ENCODE peak calls at places on chromosomes 2 and 18, in ten cellular contexts. One of them, this sample, is unnamed.
A peak's percentile ranks its signal among the peaks of the same experiment; 100 is the strongest.

GRCh38 chr2:166891727-166892126 is 3.4 kb downstream of the XIRP2 start:
- DNase-seq in fibroblast of lung: peak; percentile 4
- DNase-seq in IMR-90: no peak
- DNase-seq in PC-3: no peak
- DNase-seq in coronary artery: no peak
- DNase-seq in fibroblast of mammary gland: no peak
- DNase-seq in astrocyte of the spinal cord: no peak
- DNase-seq in AG04450: no peak
- DNase-seq in GM12878: no peak
- DNase-seq in astrocyte of the cerebellum: no peak
- DNase-seq in this sample: no peak

GRCh38 chr2:36413218-36413617 is 57.6 kb downstream of the CRIM1 start:
- DNase-seq in fibroblast of lung: peak; percentile 46
- DNase-seq in IMR-90: peak; percentile 47
- DNase-seq in PC-3: no peak
- DNase-seq in coronary artery: no peak
- DNase-seq in fibroblast of mammary gland: no peak
- DNase-seq in astrocyte of the spinal cord: peak; percentile 73
- DNase-seq in AG04450: no peak
- DNase-seq in GM12878: no peak
- DNase-seq in astrocyte of the cerebellum: no peak
- DNase-seq in this sample: no peak

GRCh38 chr18:75408554-75409506 is 18.7 kb downstream of the SMIM21 start:
- DNase-seq in fibroblast of lung: peak; percentile 99
- DNase-seq in IMR-90: peak; percentile 100
- DNase-seq in PC-3: peak; percentile 99
- DNase-seq in coronary artery: no peak
- DNase-seq in fibroblast of mammary gland: peak; percentile 100
- DNase-seq in astrocyte of the spinal cord: peak; percentile 98
- DNase-seq in AG04450: peak; percentile 88
- DNase-seq in GM12878: no peak
- DNase-seq in astrocyte of the cerebellum: peak; percentile 93
- DNase-seq in this sample: peak; percentile 96

GRCh38 chr2:76985387-76986136 is 536.6 kb downstream of the LRRTM4 start:
- DNase-seq in fibroblast of lung: no peak
- DNase-seq in IMR-90: no peak
- DNase-seq in PC-3: no peak
- DNase-seq in coronary artery: no peak
- DNase-seq in fibroblast of mammary gland: no peak
- DNase-seq in astrocyte of the spinal cord: no peak
- DNase-seq in AG04450: no peak
- DNase-seq in GM12878: no peak
- DNase-seq in astrocyte of the cerebellum: no peak
- DNase-seq in this sample: no peak

GRCh38 chr2:100247256-100248043 is 74.9 kb downstream of the LONRF2 start:
- DNase-seq in fibroblast of lung: no peak
- DNase-seq in IMR-90: no peak
- DNase-seq in PC-3: no peak
- DNase-seq in coronary artery: peak; percentile 60
- DNase-seq in fibroblast of mammary gland: no peak
- DNase-seq in astrocyte of the spinal cord: no peak
- DNase-seq in AG04450: no peak
- DNase-seq in GM12878: peak; percentile 51
- DNase-seq in astrocyte of the cerebellum: no peak
- DNase-seq in this sample: no peak

GRCh38 chr2:43854671-43855070 is 15.9 kb downstream of the ABCG8 start:
- DNase-seq in fibroblast of lung: no peak
- DNase-seq in IMR-90: no peak
- DNase-seq in PC-3: no peak
- DNase-seq in coronary artery: no peak
- DNase-seq in fibroblast of mammary gland: no peak
- DNase-seq in astrocyte of the spinal cord: no peak
- DNase-seq in AG04450: no peak
- DNase-seq in GM12878: no peak
- DNase-seq in astrocyte of the cerebellum: no peak
- DNase-seq in this sample: no peak

GRCh38 chr2:201260302-201260800 is at the start of gene CASP8:
- DNase-seq in fibroblast of lung: peak; percentile 44
- DNase-seq in IMR-90: peak; percentile 53
- DNase-seq in PC-3: peak; percentile 35
- DNase-seq in coronary artery: no peak
- DNase-seq in fibroblast of mammary gland: peak; percentile 80
- DNase-seq in astrocyte of the spinal cord: no peak
- DNase-seq in AG04450: no peak
- DNase-seq in GM12878: no peak
- DNase-seq in astrocyte of the cerebellum: no peak
- DNase-seq in this sample: no peak

GRCh38 chr2:116747103-116747502 is 1067.4 kb upstream of the DDX18 start:
- DNase-seq in fibroblast of lung: no peak
- DNase-seq in IMR-90: no peak
- DNase-seq in PC-3: peak; percentile 43
- DNase-seq in coronary artery: no peak
- DNase-seq in fibroblast of mammary gland: no peak
- DNase-seq in astrocyte of the spinal cord: no peak
- DNase-seq in AG04450: no peak
- DNase-seq in GM12878: no peak
- DNase-seq in astrocyte of the cerebellum: no peak
- DNase-seq in this sample: no peak

DNA sequence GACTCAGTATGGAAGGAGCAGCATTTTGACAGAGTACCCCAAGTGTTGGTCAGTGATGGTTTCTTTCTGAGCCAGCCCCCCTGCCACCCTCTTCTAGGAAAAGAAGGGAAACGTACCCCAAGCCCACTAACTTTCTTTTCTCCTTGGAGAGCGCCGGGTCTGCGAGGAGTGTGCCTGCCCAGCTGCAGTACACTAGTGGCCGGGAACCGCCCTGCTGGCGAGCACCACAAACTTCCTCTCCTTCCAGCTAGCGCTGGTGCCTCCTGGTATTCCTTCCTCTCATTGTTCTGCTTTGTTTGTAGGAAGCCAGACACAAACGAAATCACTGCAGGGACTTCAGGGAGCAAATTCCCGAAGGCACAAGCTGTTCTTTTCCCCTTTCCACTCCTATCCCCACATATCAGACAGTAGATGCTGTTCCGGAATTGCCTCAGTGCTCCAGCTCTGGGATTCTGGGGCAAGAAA is 1.8 kb downstream of the CCDC85A start:
- DNase-seq in fibroblast of lung: peak; percentile 59
- DNase-seq in IMR-90: no peak
- DNase-seq in PC-3: peak; percentile 56
- DNase-seq in coronary artery: no peak
- DNase-seq in fibroblast of mammary gland: no peak
- DNase-seq in astrocyte of the spinal cord: peak; percentile 14
- DNase-seq in AG04450: no peak
- DNase-seq in GM12878: no peak
- DNase-seq in astrocyte of the cerebellum: no peak
- DNase-seq in this sample: no peak
- H3K4me3 ChIP-seq in fibroblast of lung: peak overlapping the region; percentile 16
- H3K4me3 ChIP-seq in IMR-90: no peak overlapping the region
- H3K4me3 ChIP-seq in PC-3: peak overlapping the region; percentile 76
- H3K4me3 ChIP-seq in coronary artery: peak overlapping the region; percentile 79
- H3K4me3 ChIP-seq in fibroblast of mammary gland: peak overlapping the region; percentile 50
- H3K4me3 ChIP-seq in astrocyte of the spinal cord: peak overlapping the region; percentile 37
- H3K4me3 ChIP-seq in AG04450: no peak overlapping the region
- H3K4me3 ChIP-seq in GM12878: no peak overlapping the region
- H3K4me3 ChIP-seq in astrocyte of the cerebellum: peak overlapping the region; percentile 54
- H3K4me3 ChIP-seq in this sample: peak overlapping the region; percentile 54

DNA sequence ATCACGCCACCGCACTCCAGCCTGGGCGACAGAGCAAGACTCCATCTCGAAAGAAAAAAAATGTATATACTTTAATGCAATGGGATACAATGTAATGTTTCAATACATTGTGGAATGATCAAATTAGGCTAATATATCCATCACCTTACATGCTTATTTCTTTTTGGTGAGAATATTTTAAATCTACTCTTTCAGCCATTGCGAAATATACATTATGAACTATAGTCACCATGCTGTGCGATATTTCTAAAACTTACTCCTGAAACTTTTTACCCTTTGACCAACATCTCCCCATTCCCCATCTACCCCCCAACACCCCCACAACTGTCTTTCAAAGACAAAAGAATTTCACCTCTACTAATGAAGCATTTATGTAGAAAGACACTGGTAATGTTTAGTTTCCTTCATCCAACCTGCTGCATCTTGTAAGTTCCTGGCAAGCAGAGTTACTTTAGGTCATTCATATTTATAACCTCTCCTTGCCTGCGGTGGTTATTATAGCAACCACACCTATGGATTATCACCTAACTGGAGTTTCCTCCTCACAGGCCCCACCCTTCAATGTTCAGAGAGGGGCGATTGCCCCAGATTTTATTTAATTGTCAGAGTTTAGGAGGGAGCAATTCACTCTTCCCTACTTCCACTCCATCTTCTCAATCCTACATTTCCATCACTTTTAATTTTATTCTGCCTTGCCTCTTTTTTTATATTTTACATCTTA is 1.2 kb upstream of the ME2 start:
- DNase-seq in fibroblast of lung: no peak
- DNase-seq in IMR-90: no peak
- DNase-seq in PC-3: no peak
- DNase-seq in coronary artery: no peak
- DNase-seq in fibroblast of mammary gland: no peak
- DNase-seq in astrocyte of the spinal cord: no peak
- DNase-seq in AG04450: no peak
- DNase-seq in GM12878: no peak
- DNase-seq in astrocyte of the cerebellum: no peak
- DNase-seq in this sample: no peak
- H3K4me3 ChIP-seq in fibroblast of lung: peak overlapping the region; percentile 82
- H3K4me3 ChIP-seq in IMR-90: peak overlapping the region; percentile 86
- H3K4me3 ChIP-seq in PC-3: peak overlapping the region; percentile 75
- H3K4me3 ChIP-seq in coronary artery: peak overlapping the region; percentile 86
- H3K4me3 ChIP-seq in fibroblast of mammary gland: peak overlapping the region; percentile 88
- H3K4me3 ChIP-seq in astrocyte of the spinal cord: peak overlapping the region; percentile 94
- H3K4me3 ChIP-seq in AG04450: peak overlapping the region; percentile 93
- H3K4me3 ChIP-seq in GM12878: peak overlapping the region; percentile 79
- H3K4me3 ChIP-seq in astrocyte of the cerebellum: peak overlapping the region; percentile 76
- H3K4me3 ChIP-seq in this sample: peak overlapping the region; percentile 72

DNA sequence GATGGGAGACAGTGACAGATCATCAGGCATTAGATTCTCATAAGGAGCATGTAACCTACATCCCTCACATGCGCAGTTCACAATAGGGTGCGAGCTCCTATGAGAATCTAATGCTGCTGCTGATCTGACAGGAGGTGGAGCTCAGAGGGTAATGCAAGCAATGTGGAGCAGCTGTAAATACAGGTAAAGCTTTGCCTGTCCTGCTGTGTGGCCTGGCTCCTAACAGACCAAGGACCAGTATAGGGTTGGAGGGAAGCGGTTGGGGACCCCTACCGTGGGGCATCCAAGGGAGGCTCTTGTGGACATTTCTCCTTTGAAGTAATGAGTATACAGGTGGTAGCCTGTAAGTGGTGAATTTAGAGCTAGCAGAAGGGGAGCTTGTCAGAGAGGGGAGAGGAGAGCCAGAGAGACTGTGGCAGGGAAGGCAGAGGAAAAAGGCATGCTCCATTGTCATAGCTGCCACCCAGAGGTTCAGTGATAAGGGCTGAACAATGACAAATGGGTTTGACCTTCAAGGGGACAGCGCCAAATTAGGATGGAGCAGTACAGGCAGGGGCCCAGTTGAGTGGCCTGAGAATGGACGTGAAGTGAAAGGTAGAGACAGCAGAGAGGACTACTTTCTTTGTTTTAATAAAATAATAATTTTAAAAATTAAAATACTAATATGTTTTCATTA is 15.2 kb upstream of the TMBIM1 start:
- DNase-seq in fibroblast of lung: no peak
- DNase-seq in IMR-90: no peak
- DNase-seq in PC-3: no peak
- DNase-seq in coronary artery: no peak
- DNase-seq in fibroblast of mammary gland: no peak
- DNase-seq in astrocyte of the spinal cord: no peak
- DNase-seq in AG04450: no peak
- DNase-seq in GM12878: no peak
- DNase-seq in astrocyte of the cerebellum: no peak
- DNase-seq in this sample: no peak
- H3K4me3 ChIP-seq in fibroblast of lung: no peak overlapping the region
- H3K4me3 ChIP-seq in IMR-90: no peak overlapping the region
- H3K4me3 ChIP-seq in PC-3: no peak overlapping the region
- H3K4me3 ChIP-seq in coronary artery: no peak overlapping the region
- H3K4me3 ChIP-seq in fibroblast of mammary gland: no peak overlapping the region
- H3K4me3 ChIP-seq in astrocyte of the spinal cord: no peak overlapping the region
- H3K4me3 ChIP-seq in AG04450: no peak overlapping the region
- H3K4me3 ChIP-seq in GM12878: no peak overlapping the region
- H3K4me3 ChIP-seq in astrocyte of the cerebellum: no peak overlapping the region
- H3K4me3 ChIP-seq in this sample: no peak overlapping the region

GRCh38 chr2:8379134-8379533 is 302.7 kb upstream of the ID2 start:
- DNase-seq in fibroblast of lung: no peak
- DNase-seq in IMR-90: no peak
- DNase-seq in PC-3: no peak
- DNase-seq in coronary artery: no peak
- DNase-seq in fibroblast of mammary gland: no peak
- DNase-seq in astrocyte of the spinal cord: no peak
- DNase-seq in AG04450: no peak
- DNase-seq in GM12878: no peak
- DNase-seq in astrocyte of the cerebellum: no peak
- DNase-seq in this sample: no peak

GRCh38 chr2:8380026-8380425 is 301.8 kb upstream of the ID2 start:
- DNase-seq in fibroblast of lung: no peak
- DNase-seq in IMR-90: no peak
- DNase-seq in PC-3: no peak
- DNase-seq in coronary artery: no peak
- DNase-seq in fibroblast of mammary gland: no peak
- DNase-seq in astrocyte of the spinal cord: no peak
- DNase-seq in AG04450: no peak
- DNase-seq in GM12878: no peak
- DNase-seq in astrocyte of the cerebellum: no peak
- DNase-seq in this sample: no peak

GRCh38 chr2:8378016-8378810 is 303.6 kb upstream of the ID2 start:
- DNase-seq in fibroblast of lung: no peak
- DNase-seq in IMR-90: no peak
- DNase-seq in PC-3: no peak
- DNase-seq in coronary artery: no peak
- DNase-seq in fibroblast of mammary gland: no peak
- DNase-seq in astrocyte of the spinal cord: no peak
- DNase-seq in AG04450: no peak
- DNase-seq in GM12878: peak; percentile 63
- DNase-seq in astrocyte of the cerebellum: no peak
- DNase-seq in this sample: no peak

GRCh38 chr2:8382485-8382884 is 299.4 kb upstream of the ID2 start:
- DNase-seq in fibroblast of lung: no peak
- DNase-seq in IMR-90: no peak
- DNase-seq in PC-3: no peak
- DNase-seq in coronary artery: no peak
- DNase-seq in fibroblast of mammary gland: no peak
- DNase-seq in astrocyte of the spinal cord: no peak
- DNase-seq in AG04450: no peak
- DNase-seq in GM12878: no peak
- DNase-seq in astrocyte of the cerebellum: no peak
- DNase-seq in this sample: no peak

DNA sequence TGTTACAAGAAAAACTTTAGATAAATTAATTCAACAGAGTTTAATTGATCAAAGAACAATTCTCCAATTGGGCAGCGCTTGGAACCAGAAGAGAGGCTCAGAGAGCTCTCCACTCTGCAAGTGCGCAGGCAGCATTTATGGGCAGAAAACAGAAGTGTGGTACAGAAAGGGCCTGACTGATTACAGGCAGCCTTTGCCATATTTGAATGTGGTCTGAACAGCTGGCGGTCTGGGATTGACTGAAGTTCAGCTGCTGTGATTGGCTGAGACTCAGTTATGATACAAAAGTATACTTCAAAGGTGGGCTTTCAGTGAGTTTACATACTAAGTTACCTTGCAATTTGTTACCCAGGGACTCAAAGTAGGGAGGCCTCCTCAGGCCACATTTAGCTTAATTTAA is 301.3 kb upstream of the ID2 start:
- DNase-seq in fibroblast of lung: no peak
- DNase-seq in IMR-90: no peak
- DNase-seq in PC-3: no peak
- DNase-seq in coronary artery: no peak
- DNase-seq in fibroblast of mammary gland: no peak
- DNase-seq in astrocyte of the spinal cord: no peak
- DNase-seq in AG04450: no peak
- DNase-seq in GM12878: no peak
- DNase-seq in astrocyte of the cerebellum: no peak
- DNase-seq in this sample: no peak
- H3K4me3 ChIP-seq in fibroblast of lung: no peak overlapping the region
- H3K4me3 ChIP-seq in IMR-90: no peak overlapping the region
- H3K4me3 ChIP-seq in PC-3: no peak overlapping the region
- H3K4me3 ChIP-seq in coronary artery: no peak overlapping the region
- H3K4me3 ChIP-seq in fibroblast of mammary gland: no peak overlapping the region
- H3K4me3 ChIP-seq in astrocyte of the spinal cord: no peak overlapping the region
- H3K4me3 ChIP-seq in AG04450: no peak overlapping the region
- H3K4me3 ChIP-seq in GM12878: no peak overlapping the region
- H3K4me3 ChIP-seq in astrocyte of the cerebellum: no peak overlapping the region
- H3K4me3 ChIP-seq in this sample: no peak overlapping the region